ENCODE peak calls at places on chromosomes 7 and 10, in eight cellular contexts. G is pancreas, A is heart left ventricle, I is coronary artery, V is PC-9, U is brain microvascular endothelial cell, D is Peyer's patch, C is mammary epithelial cell. Z is an unnamed sample.

GRCh38 chr10:88986549-88987242 is 3.9 kb upstream of the FAS start:
- DNase-seq in D (no peak), U (peak), I (no peak), V (no peak), C (peak), A (no peak), G (no peak), Z (no peak)

GRCh38 chr10:117448840-117449239 is 73.6 kb upstream of the PDZD8 start:
- DNase-seq in I (no peak), U (no peak), G (no peak), A (no peak), C (no peak), D (no peak), V (no peak), Z (no peak)

GRCh38 chr7:91957823-91958222 is 17.2 kb downstream of the AKAP9 start:
- DNase-seq in U (peak), C (no peak), D (no peak), A (no peak), G (no peak), V (no peak), I (no peak), Z (no peak)

GRCh38 chr10:6491841-6492609 is 88.1 kb downstream of the PRKCQ start:
- DNase-seq in C (peak), U (no peak), A (no peak), V (no peak), I (no peak), D (no peak), G (no peak), Z (no peak)

GRCh38 chr10:86361134-86362128 is 5.2 kb downstream of the GRID1 start:
- DNase-seq in G (no peak), I (peak), A (peak), V (no peak), U (no peak), C (no peak), D (peak), Z (no peak)

GRCh38 chr10:108465871-108466641 is 1301.5 kb upstream of the SORCS1 start:
- DNase-seq in I (peak), V (no peak), C (peak), D (no peak), G (peak), U (no peak), A (peak), Z (peak)

GRCh38 chr7:45196374-45196773 is 38.8 kb downstream of the RAMP3 start:
- DNase-seq in C (no peak), G (no peak), U (no peak), D (no peak), V (no peak), I (peak), A (no peak), Z (no peak)

GRCh38 chr7:27869060-27869459 is 129.1 kb downstream of the TAX1BP1 start:
- DNase-seq in I (no peak), G (no peak), D (no peak), V (peak), C (no peak), U (no peak), A (no peak), Z (no peak)

GRCh38 chr7:105623378-105623777 is 42.1 kb upstream of the EFCAB10 start:
- DNase-seq in G (no peak), C (no peak), D (no peak), V (no peak), A (no peak), U (no peak), I (no peak), Z (no peak)

GRCh38 chr7:81846398-81846797 is 76.6 kb upstream of the HGF start:
- DNase-seq in I (no peak), U (peak), V (no peak), D (peak), C (no peak), A (no peak), G (no peak), Z (no peak)

GRCh38 chr10:42519761-42520460 is 118.5 kb downstream of the ZNF33B start:
- DNase-seq in G (no peak), C (no peak), U (no peak), I (no peak), D (no peak), A (no peak), V (no peak), Z (no peak)

GRCh38 chr10:28587970-28588290 is 55.0 kb downstream of the WAC start:
- DNase-seq in V (no peak), U (no peak), A (no peak), C (peak), D (no peak), G (no peak), I (no peak), Z (no peak)

GRCh38 chr10:3401491-3401938 is 228.9 kb upstream of the PITRM1 start:
- DNase-seq in I (no peak), V (no peak), D (no peak), A (no peak), U (peak), G (no peak), C (no peak), Z (no peak)

DNA sequence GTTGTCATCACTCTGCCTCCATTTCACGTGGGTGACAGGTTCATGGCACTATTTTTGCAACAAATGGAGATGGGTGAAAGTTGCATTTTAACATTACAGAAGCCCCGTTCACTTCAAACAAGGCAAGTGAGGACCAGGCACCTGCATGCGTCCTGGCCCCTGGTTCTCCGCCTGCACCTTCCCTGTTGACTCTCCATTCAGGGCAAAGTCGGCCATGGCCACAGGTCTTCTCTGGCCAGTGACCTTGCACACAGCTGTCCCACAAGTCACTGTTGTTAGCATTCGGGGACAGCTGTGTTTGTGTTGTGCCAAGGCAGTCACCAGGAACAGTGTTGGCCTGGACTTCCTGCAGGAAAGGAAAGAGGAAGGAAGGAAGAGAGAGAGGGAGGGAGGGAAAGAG is 554.9 kb downstream of the TCERG1L start:
- DNase-seq in A (no peak), C (no peak), I (no peak), G (no peak), D (peak), V (no peak), U (no peak), Z (no peak)
- H3K27ac ChIP-seq in A (no peak), C (no peak), I (no peak), G (no peak), D (no peak), V (no peak), U (no peak), Z (no peak)

GRCh38 chr10:100697631-100698030 is 47.8 kb upstream of the PAX2 start:
- DNase-seq in I (no peak), G (no peak), D (no peak), C (no peak), U (no peak), A (no peak), V (no peak), Z (no peak)
- H3K27ac ChIP-seq in I (no peak), G (no peak), D (no peak), C (no peak), U (no peak), A (no peak), V (no peak), Z (no peak)

GRCh38 chr7:11757153-11757552 is 74.8 kb downstream of the THSD7A start:
- DNase-seq in A (no peak), D (no peak), I (no peak), G (no peak), V (no peak), U (no peak), C (no peak), Z (no peak)
- H3K27ac ChIP-seq in A (no peak), D (no peak), I (no peak), G (no peak), V (no peak), U (no peak), C (no peak), Z (no peak)

DNA sequence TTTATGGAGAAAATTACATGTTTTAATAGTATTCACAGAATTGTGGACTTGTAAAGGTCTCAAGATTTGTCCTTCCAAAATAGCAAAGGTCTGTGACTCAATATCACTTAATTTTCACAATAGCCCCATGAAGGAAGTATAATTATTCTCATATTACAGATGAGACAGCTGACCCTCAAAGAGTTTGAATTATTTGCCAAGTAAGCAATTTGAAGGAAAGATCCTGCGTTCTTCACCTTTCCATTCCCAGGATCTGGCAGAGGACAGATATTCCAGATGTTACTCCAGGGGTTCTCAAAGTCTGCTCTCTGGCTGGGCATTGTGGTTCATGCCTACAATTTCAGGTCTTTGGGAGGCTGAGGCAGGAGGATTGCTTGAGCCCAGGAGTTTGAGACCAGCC is 559.4 kb upstream of the AUTS2 start:
- DNase-seq in U (no peak), G (no peak), V (no peak), A (no peak), C (no peak), D (no peak), I (no peak), Z (no peak)
- H3K27ac ChIP-seq in U (no peak), G (no peak), V (no peak), A (no peak), C (no peak), D (no peak), I (no peak), Z (no peak)

GRCh38 chr10:24349379-24350110 is 140.6 kb downstream of the KIAA1217 start:
- DNase-seq in G (no peak), A (no peak), V (peak), U (no peak), D (no peak), C (peak), I (no peak), Z (no peak)

GRCh38 chr10:24344279-24344678 is 135.3 kb downstream of the KIAA1217 start:
- DNase-seq in U (peak), V (peak), I (no peak), C (peak), G (no peak), D (no peak), A (no peak), Z (no peak)

GRCh38 chr10:24350111-24350921 is 141.4 kb downstream of the KIAA1217 start:
- DNase-seq in C (no peak), A (no peak), V (no peak), I (no peak), D (no peak), U (peak), G (no peak), Z (no peak)

GRCh38 chr10:24344695-24345473 is 135.9 kb downstream of the KIAA1217 start:
- DNase-seq in I (no peak), U (no peak), V (no peak), A (no peak), C (no peak), G (no peak), D (no peak), Z (no peak)

DNA sequence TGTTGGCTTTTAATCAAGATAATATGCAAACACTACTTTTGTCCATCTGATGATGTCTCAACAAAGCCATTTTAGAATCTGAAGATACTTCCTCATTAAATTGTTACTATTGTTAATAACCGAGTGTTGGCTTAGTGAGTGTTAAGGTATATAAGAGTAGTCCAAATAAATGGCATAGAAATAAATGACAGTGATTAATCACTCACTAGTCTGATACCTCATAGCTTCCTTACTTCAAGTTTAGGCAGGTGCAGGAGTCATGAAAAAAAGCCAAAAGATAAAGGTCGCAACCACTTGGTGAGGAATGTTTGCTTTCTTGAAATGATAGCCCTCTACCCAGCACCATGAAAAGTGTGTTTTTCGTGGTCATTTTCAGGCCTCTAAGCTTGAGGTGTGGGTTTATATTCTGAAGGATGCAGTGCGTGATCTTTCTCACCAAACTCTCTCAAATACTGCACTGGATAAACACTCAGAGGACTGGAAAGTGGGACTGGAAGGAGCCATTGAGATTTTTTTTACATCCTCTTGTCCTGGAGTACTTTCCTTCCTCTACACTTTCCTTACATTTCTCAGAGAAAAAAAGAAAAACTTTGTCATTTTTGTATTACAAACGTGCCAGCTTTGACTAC is 138.1 kb downstream of the KIAA1217 start:
- DNase-seq in C (peak), G (no peak), U (no peak), D (no peak), V (peak), A (no peak), I (no peak), Z (no peak)
- H3K27ac ChIP-seq in C (no peak), G (no peak), U (no peak), D (no peak), V (no peak), A (no peak), I (no peak), Z (no peak)

GRCh38 chr10:75103881-75104686 is 7.4 kb upstream of the SAMD8 start:
- DNase-seq in D (peak), G (no peak), A (no peak), I (no peak), V (no peak), U (no peak), C (peak), Z (no peak)
- H3K27ac ChIP-seq in D (no peak), G (no peak), A (no peak), I (no peak), V (no peak), U (no peak), C (no peak), Z (no peak)

GRCh38 chr7:134763960-134764359 is 15.5 kb upstream of the CALD1 start:
- DNase-seq in U (no peak), C (no peak), V (no peak), G (no peak), A (no peak), D (no peak), I (no peak), Z (no peak)

GRCh38 chr7:134758981-134759380 is 20.5 kb upstream of the CALD1 start:
- DNase-seq in V (no peak), A (no peak), I (no peak), U (no peak), D (no peak), C (no peak), G (no peak), Z (no peak)

GRCh38 chr7:134764365-134764764 is 15.1 kb upstream of the CALD1 start:
- DNase-seq in D (no peak), C (no peak), I (no peak), A (no peak), V (peak), U (no peak), G (no peak), Z (no peak)

GRCh38 chr7:134757938-134758337 is 21.5 kb upstream of the CALD1 start:
- DNase-seq in U (peak), I (no peak), C (peak), G (no peak), D (no peak), V (no peak), A (no peak), Z (no peak)

DNA sequence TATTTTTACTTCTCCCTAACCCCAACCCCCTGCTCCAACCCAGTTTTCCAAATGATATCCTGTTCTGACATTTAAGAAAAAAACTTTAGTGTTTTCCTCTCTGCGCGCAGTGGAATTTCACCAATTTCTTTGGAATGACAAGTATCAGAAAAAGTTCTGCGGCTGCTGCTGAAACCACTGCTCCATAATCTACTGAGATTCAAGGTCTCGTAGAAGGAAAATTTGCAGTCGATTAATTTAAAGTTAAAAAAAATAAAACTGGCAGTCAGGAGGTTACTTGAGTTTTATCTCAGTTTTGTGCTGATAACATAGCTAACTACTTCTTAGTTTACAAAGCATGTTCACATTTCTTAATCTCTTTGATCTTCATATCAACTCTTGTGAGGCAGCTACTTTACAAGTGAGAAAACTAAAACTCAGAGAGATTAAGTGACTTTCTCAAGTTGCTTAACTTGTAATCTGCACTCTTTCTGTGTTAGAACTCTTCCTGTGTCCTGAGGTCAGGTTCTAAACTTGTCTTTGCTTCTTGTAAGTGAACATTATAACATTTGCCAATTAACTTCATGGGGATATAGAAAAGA is 18.1 kb upstream of the CALD1 start:
- DNase-seq in U (no peak), G (no peak), V (no peak), I (no peak), D (no peak), C (no peak), A (no peak), Z (no peak)
- H3K27ac ChIP-seq in U (peak), G (no peak), V (no peak), I (peak), D (no peak), C (no peak), A (no peak), Z (peak)

GRCh38 chr10:69449841-69450240 is 1.4 kb upstream of the TSPAN15 start:
- DNase-seq in A (peak), G (peak), V (peak), D (peak), I (no peak), U (peak), C (no peak), Z (no peak)
- H3K27ac ChIP-seq in A (peak), G (peak), V (peak), D (no peak), I (no peak), U (no peak), C (no peak), Z (no peak)

DNA sequence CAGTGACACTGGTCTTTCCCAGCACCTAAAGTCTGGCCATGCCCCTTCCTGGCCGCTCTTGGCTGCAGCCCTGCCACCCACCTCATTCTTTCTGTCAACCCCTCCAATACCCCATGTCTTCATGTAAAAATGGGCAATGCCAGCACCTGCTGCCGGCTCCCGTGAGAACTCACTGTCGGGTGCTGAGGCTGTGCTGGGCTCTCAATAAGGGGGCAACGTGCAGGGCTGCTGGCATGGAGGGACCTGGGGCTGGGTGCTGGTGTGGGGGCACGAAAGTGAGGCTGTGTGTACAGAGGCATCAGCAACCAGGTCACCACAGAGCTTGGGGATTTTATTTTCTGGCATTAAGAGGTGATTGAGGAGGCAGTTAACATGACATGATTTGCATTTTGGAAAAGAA is 65.3 kb downstream of the ALOX5 start:
- DNase-seq in C (no peak), D (no peak), I (no peak), V (no peak), U (no peak), G (no peak), A (no peak), Z (no peak)
- H3K27ac ChIP-seq in C (no peak), D (no peak), I (no peak), V (no peak), U (no peak), G (no peak), A (no peak), Z (no peak)

GRCh38 chr7:39691821-39692220 is 68.4 kb downstream of the RALA start:
- DNase-seq in U (peak), G (no peak), V (no peak), C (peak), I (no peak), A (no peak), D (no peak), Z (no peak)
- H3K27ac ChIP-seq in U (no peak), G (no peak), V (no peak), C (peak), I (no peak), A (no peak), D (no peak), Z (no peak)

Z was measured in ovary.